ENCODE peak calls at places on chromosomes 3 and 15, in nine cellular contexts. L is A549, N is body of pancreas, W is astrocyte of the spinal cord, C is neural progenitor cell, Q is neural crest cell, J is lower leg skin, B is nephron progenitor cell, F is breast epithelium. H is an unnamed sample.
A peak's percentile ranks its signal among the peaks of the same experiment; 100 is the strongest.

GRCh38 chr3:10470666-10471336 is 34.6 kb downstream of the ATP2B2 start:
- DNase-seq in L (no peak), N (no peak), W (no peak), C (peak; percentile 93), Q (peak; percentile 21), J (no peak), B (peak; percentile 77), F (no peak), H (no peak)

GRCh38 chr15:50888054-50888453 is 20.4 kb upstream of the AP4E1 start:
- DNase-seq in L (no peak), N (no peak), W (no peak), C (no peak), Q (no peak), J (no peak), B (no peak), F (no peak), H (no peak)

GRCh38 chr15:38547255-38547997 is 17.2 kb downstream of the RASGRP1 start:
- DNase-seq in L (no peak), N (no peak), W (no peak), C (no peak), Q (no peak), J (no peak), B (no peak), F (no peak), H (no peak)

GRCh38 chr3:135018171-135018923 is 223.3 kb downstream of the EPHB1 start:
- DNase-seq in L (no peak), N (no peak), W (no peak), C (no peak), Q (no peak), J (no peak), B (no peak), F (no peak), H (no peak)

GRCh38 chr3:141333796-141334626 is 34.3 kb upstream of the ZBTB38 start:
- DNase-seq in L (no peak), N (no peak), W (peak; percentile 70), C (no peak), Q (no peak), J (no peak), B (no peak), F (no peak), H (no peak)

GRCh38 chr3:115974940-115975339 is 351.6 kb downstream of the GAP43 start:
- DNase-seq in L (no peak), N (no peak), W (no peak), C (no peak), Q (no peak), J (no peak), B (no peak), F (no peak), H (no peak)

GRCh38 chr3:137000039-137000438 is 42.3 kb downstream of the IL20RB start:
- DNase-seq in L (no peak), N (no peak), W (no peak), C (no peak), Q (no peak), J (no peak), B (no peak), F (no peak), H (no peak)

GRCh38 chr15:63968700-63969099 is 77.6 kb downstream of the DAPK2 start:
- DNase-seq in L (no peak), N (no peak), W (no peak), C (peak; percentile 64), Q (no peak), J (no peak), B (no peak), F (no peak), H (no peak)

GRCh38 chr3:17032407-17033034 is 147.8 kb downstream of the PLCL2 start:
- DNase-seq in L (peak; percentile 45), N (peak; percentile 44), W (peak; percentile 54), C (peak; percentile 46), Q (no peak), J (no peak), B (no peak), F (no peak), H (no peak)

GRCh38 chr3:61521229-61521628 is 40.1 kb upstream of the PTPRG start:
- DNase-seq in L (no peak), N (no peak), W (no peak), C (no peak), Q (no peak), J (no peak), B (peak; percentile 18), F (no peak), H (no peak)

GRCh38 chr3:64190517-64191515 is 34.5 kb downstream of the PRICKLE2 start:
- DNase-seq in L (peak; percentile 17), N (no peak), W (peak; percentile 83), C (no peak), Q (no peak), J (no peak), B (no peak), F (no peak), H (no peak)

GRCh38 chr3:179967622-179968021 is 69.1 kb downstream of the PEX5L start:
- DNase-seq in L (no peak), N (no peak), W (peak; percentile 59), C (no peak), Q (no peak), J (no peak), B (no peak), F (no peak), H (no peak)

GRCh38 chr15:67127925-67128324 is 62.5 kb downstream of the SMAD3 start:
- DNase-seq in L (peak; percentile 82), N (peak; percentile 45), W (peak; percentile 97), C (no peak), Q (no peak), J (no peak), B (no peak), F (no peak), H (no peak)

GRCh38 chr3:66253790-66254620 is 33.2 kb downstream of the SLC25A26 start:
- DNase-seq in L (no peak), N (no peak), W (peak; percentile 61), C (peak; percentile 12), Q (no peak), J (no peak), B (no peak), F (no peak), H (no peak)

GRCh38 chr3:14150491-14151230 is 25.8 kb downstream of the TMEM43 start:
- DNase-seq in L (no peak), N (no peak), W (no peak), C (no peak), Q (no peak), J (peak; percentile 8), B (no peak), F (no peak), H (no peak)

GRCh38 chr3:33372218-33373081 is 67.8 kb downstream of the UBP1 start:
- DNase-seq in L (peak; percentile 29), N (peak; percentile 52), W (peak; percentile 77), C (peak; percentile 72), Q (peak; percentile 48), J (peak; percentile 23), B (peak; percentile 50), F (no peak), H (no peak)

GRCh38 chr3:33377931-33378330 is 62.3 kb downstream of the UBP1 start:
- DNase-seq in L (no peak), N (no peak), W (peak; percentile 43), C (no peak), Q (no peak), J (no peak), B (no peak), F (no peak), H (no peak)

GRCh38 chr3:33377489-33377888 is 62.7 kb downstream of the UBP1 start:
- DNase-seq in L (no peak), N (no peak), W (no peak), C (no peak), Q (no peak), J (no peak), B (no peak), F (no peak), H (no peak)

GRCh38 chr3:33373082-33373437 is 67.1 kb downstream of the UBP1 start:
- DNase-seq in L (no peak), N (no peak), W (no peak), C (no peak), Q (no peak), J (no peak), B (no peak), F (no peak), H (no peak)
- TF ChIP-seq CTCF in L (no peak), N (no peak), W (no peak), C (no peak), Q (no peak), J (no peak), B (no peak), F (no peak), H (no peak)

GRCh38 chr15:98795980-98796379 is 147.6 kb downstream of the IGF1R start:
- DNase-seq in L (no peak), N (no peak), W (no peak), C (no peak), Q (no peak), J (no peak), B (no peak), F (no peak), H (no peak)
- TF ChIP-seq CTCF in L (no peak), N (no peak), W (no peak), C (no peak), Q (no peak), J (no peak), B (no peak), F (no peak), H (no peak)

DNA sequence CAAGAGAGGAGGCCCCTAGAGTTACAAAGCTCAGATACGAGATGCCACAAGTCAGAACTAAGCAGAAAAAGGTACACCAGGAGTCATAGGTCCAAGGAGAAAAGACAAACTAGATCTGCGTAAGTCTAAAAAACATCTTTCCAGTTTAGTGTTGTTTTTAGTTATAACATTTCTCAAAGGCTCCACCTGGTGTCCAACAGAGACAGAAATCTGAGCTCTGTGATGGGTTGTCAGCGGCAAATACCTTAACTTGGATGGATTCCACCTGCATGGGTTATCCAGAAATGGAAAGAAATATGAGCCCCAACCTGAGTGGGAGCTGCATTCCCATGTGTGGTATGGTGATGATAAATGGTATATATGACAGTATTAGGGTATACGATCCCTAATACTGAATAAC is 238.6 kb upstream of the CHRM5 start:
- DNase-seq in L (peak; percentile 25), N (no peak), W (no peak), C (peak; percentile 26), Q (no peak), J (no peak), B (no peak), F (no peak), H (no peak)
- TF ChIP-seq CTCF in L (peak; percentile 57), N (no peak), W (peak; percentile 32), C (peak; percentile 37), Q (peak; percentile 58), J (no peak), B (no peak), F (no peak), H (peak; percentile 36)

GRCh38 chr3:101675709-101676218 is 1.2 kb downstream of the ZBTB11 start:
- DNase-seq in L (no peak), N (no peak), W (no peak), C (no peak), Q (no peak), J (no peak), B (no peak), F (peak; percentile 40), H (no peak)

GRCh38 chr3:101677436-101678286 is 729 bp upstream of the ZBTB11 start:
- DNase-seq in L (no peak), N (no peak), W (no peak), C (peak; percentile 43), Q (no peak), J (no peak), B (no peak), F (no peak), H (no peak)

GRCh38 chr3:101676765-101677435 is at the start of gene ZBTB11:
- DNase-seq in L (peak; percentile 97), N (peak; percentile 100), W (peak; percentile 100), C (peak; percentile 99), Q (peak; percentile 99), J (peak; percentile 100), B (peak; percentile 100), F (peak; percentile 99), H (peak; percentile 99)

GRCh38 chr3:101674518-101674917 is 2.4 kb downstream of the ZBTB11 start:
- DNase-seq in L (no peak), N (no peak), W (no peak), C (no peak), Q (no peak), J (no peak), B (no peak), F (no peak), H (no peak)

GRCh38 chr3:101676219-101676764 is 640 bp downstream of the ZBTB11 start:
- DNase-seq in L (peak; percentile 82), N (peak; percentile 93), W (peak; percentile 98), C (peak; percentile 98), Q (peak; percentile 92), J (peak; percentile 90), B (peak; percentile 97), F (peak; percentile 88), H (peak; percentile 93)
- TF ChIP-seq CTCF in L (no peak), N (peak; percentile 19), W (peak; percentile 2), C (no peak), Q (no peak), J (no peak), B (no peak), F (no peak), H (peak; percentile 13)

H was measured in progenitor cell of endocrine pancreas.